ENCODE peak calls at places on chromosomes 11 and 22, in six cellular contexts. P, C, J, U, O and I are unnamed samples.

GRCh38 chr11:44865866-44866272 is 84.8 kb downstream of the TP53I11 start:
- DNase-seq in P (no peak), U (peak), C (peak), O (no peak), J (no peak), I (no peak)

GRCh38 chr22:20434773-20435172 is 2.9 kb downstream of the SCARF2 start:
- DNase-seq in P (no peak), J (no peak), U (no peak), O (no peak), C (no peak), I (peak)

GRCh38 chr11:59223611-59224010 is 10.9 kb upstream of the MPEG1 start:
- DNase-seq in P (no peak), O (no peak), J (no peak), C (no peak), U (no peak), I (no peak)

GRCh38 chr11:80748207-80748606 is 1307.4 kb upstream of the TENM4 start:
- DNase-seq in U (no peak), P (no peak), O (no peak), C (no peak), J (no peak), I (no peak)

GRCh38 chr11:128862913-128863660 is 4.0 kb downstream of the KCNJ1 start:
- DNase-seq in C (no peak), P (peak), U (peak), O (no peak), J (no peak), I (no peak)

GRCh38 chr11:12721816-12722604 is 47.8 kb downstream of the TEAD1 start:
- DNase-seq in J (no peak), U (no peak), O (no peak), P (no peak), C (no peak), I (no peak)

GRCh38 chr11:62104816-62105610 is 18.8 kb upstream of the INCENP start:
- DNase-seq in U (peak), P (peak), J (peak), C (peak), O (no peak), I (no peak)

GRCh38 chr11:12827929-12828812 is 153.9 kb downstream of the TEAD1 start:
- DNase-seq in J (no peak), C (peak), P (peak), U (peak), O (peak), I (no peak)

GRCh38 chr11:7548659-7549283 is 35.0 kb downstream of the PPFIBP2 start:
- DNase-seq in O (no peak), J (no peak), C (no peak), U (no peak), P (no peak), I (peak)

GRCh38 chr11:35177370-35177769 is 38.4 kb downstream of the CD44 start:
- DNase-seq in P (peak), O (no peak), J (no peak), U (no peak), C (no peak), I (peak)

GRCh38 chr22:25582946-25583345 is 18.5 kb downstream of the GRK3 start:
- DNase-seq in U (peak), C (no peak), O (no peak), P (peak), J (no peak), I (no peak)

GRCh38 chr11:11292839-11293238 is 60.2 kb downstream of the CSNK2A3 start:
- DNase-seq in O (no peak), C (no peak), J (no peak), U (no peak), P (no peak), I (no peak)

GRCh38 chr11:117535201-117535869 is 207.7 kb downstream of the CEP164 start:
- DNase-seq in P (no peak), U (no peak), C (peak), O (peak), J (peak), I (peak)

GRCh38 chr22:44884968-44885805 is 124.6 kb downstream of the PHF21B start:
- DNase-seq in C (no peak), J (no peak), P (no peak), O (no peak), U (no peak), I (no peak)

GRCh38 chr11:897226-898159 is 13.1 kb downstream of the CHID1 start:
- DNase-seq in O (no peak), P (no peak), J (no peak), C (no peak), U (no peak), I (no peak)

GRCh38 chr22:38203855-38204497 is 2.2 kb downstream of the MAFF start:
- DNase-seq in O (no peak), J (no peak), P (peak), U (peak), C (no peak), I (no peak)

GRCh38 chr11:133844217-133844616 is 1.1 kb downstream of the SPATA19 start:
- DNase-seq in U (no peak), C (no peak), O (no peak), J (no peak), P (no peak), I (no peak)

GRCh38 chr11:68383976-68384501 is 71.6 kb downstream of the LRP5 start:
- DNase-seq in P (peak), C (peak), O (peak), U (peak), J (peak), I (peak)

GRCh38 chr11:32422545-32422944 is 12.8 kb downstream of the WT1 start:
- DNase-seq in P (no peak), C (no peak), O (no peak), U (no peak), J (no peak), I (no peak)

GRCh38 chr11:62556102-62556871 is 9.7 kb upstream of the AHNAK start:
- DNase-seq in C (peak), P (peak), J (peak), U (peak), O (peak), I (peak)

GRCh38 chr22:35630387-35630793 is 13.3 kb upstream of the MB start:
- DNase-seq in J (no peak), C (no peak), P (peak), O (no peak), U (no peak), I (no peak)

GRCh38 chr11:121249039-121249663 is 43.4 kb upstream of the SC5D start:
- DNase-seq in U (peak), P (peak), C (no peak), J (peak), O (no peak), I (no peak)

GRCh38 chr11:57638811-57639320 is 10.8 kb downstream of the YPEL4 start:
- DNase-seq in U (no peak), P (no peak), C (no peak), J (no peak), O (no peak), I (no peak)

GRCh38 chr11:115069599-115069998 is 391.3 kb downstream of the NXPE2 start:
- DNase-seq in P (no peak), U (no peak), C (no peak), O (no peak), J (no peak), I (no peak)

GRCh38 chr11:134730096-134730495 is 318.1 kb upstream of the B3GAT1 start:
- DNase-seq in J (no peak), P (no peak), O (no peak), U (no peak), C (no peak), I (no peak)

GRCh38 chr11:27934830-27935145 is 173.2 kb downstream of the KIF18A start:
- DNase-seq in P (peak), U (peak), J (no peak), O (no peak), C (no peak), I (no peak)

GRCh38 chr11:131037873-131038272 is 121.6 kb upstream of the SNX19 start:
- DNase-seq in P (no peak), J (no peak), U (no peak), C (no peak), O (no peak), I (no peak)

GRCh38 chr11:34034053-34034452 is 17.5 kb upstream of the CAPRIN1 start:
- DNase-seq in U (no peak), C (no peak), P (no peak), J (no peak), O (no peak), I (no peak)

GRCh38 chr11:100808904-100809491 is 121.9 kb downstream of the ARHGAP42 start:
- DNase-seq in U (peak), O (no peak), J (no peak), C (peak), P (peak), I (no peak)

GRCh38 chr11:64007629-64008282 is 21.5 kb downstream of the OTUB1 start:
- DNase-seq in J (peak), O (peak), U (peak), C (peak), P (no peak), I (no peak)
- TF ChIP-seq POLR2A in J (no peak), O (no peak), U (no peak), C (peak), P (no peak), I (no peak)

GRCh38 chr11:61042961-61043540 is 59.2 kb upstream of the CD5 start:
- DNase-seq in J (no peak), O (no peak), U (no peak), C (no peak), P (no peak), I (no peak)
- H3K4me3 ChIP-seq in J (no peak), O (no peak), U (no peak), C (no peak), P (no peak), I (peak)

GRCh38 chr22:50303515-50303847 is 4.0 kb downstream of the PLXNB2 start:
- DNase-seq in U (no peak), J (no peak), C (no peak), O (no peak), P (no peak), I (no peak)

GRCh38 chr22:50303848-50304527 is 3.5 kb downstream of the PLXNB2 start:
- DNase-seq in C (peak), O (no peak), U (no peak), J (no peak), P (no peak), I (peak)

GRCh38 chr22:50302041-50302541 is 5.4 kb downstream of the PLXNB2 start:
- DNase-seq in C (no peak), J (no peak), P (peak), O (no peak), U (no peak), I (peak)

GRCh38 chr22:50301581-50301991 is 5.9 kb downstream of the PLXNB2 start:
- DNase-seq in J (no peak), C (no peak), O (no peak), U (no peak), P (no peak), I (peak)

GRCh38 chr22:50302564-50302963 is 4.9 kb downstream of the PLXNB2 start:
- DNase-seq in O (no peak), U (no peak), J (no peak), P (no peak), C (no peak), I (no peak)
- H3K27ac ChIP-seq in O (peak), U (no peak), J (peak), P (peak), C (peak), I (peak)

GRCh38 chr11:76147106-76147735 is 59.1 kb downstream of the WNT11 start:
- DNase-seq in C (no peak), O (no peak), J (no peak), P (no peak), U (no peak), I (peak)
- TF ChIP-seq POLR2A in C (no peak), O (no peak), J (no peak), P (no peak), U (no peak), I (no peak)

GRCh38 chr11:20670932-20671403 is 1.6 kb downstream of the NELL1 start:
- DNase-seq in C (no peak), U (no peak), J (no peak), P (no peak), O (no peak), I (no peak)

GRCh38 chr11:20669833-20670684 is 673 bp downstream of the NELL1 start:
- DNase-seq in P (no peak), U (no peak), O (no peak), C (no peak), J (no peak), I (no peak)

GRCh38 chr11:20671856-20672546 is 2.6 kb downstream of the NELL1 start:
- DNase-seq in U (no peak), C (no peak), O (no peak), J (no peak), P (no peak), I (no peak)

GRCh38 chr11:20668844-20669832 is at the start of gene NELL1:
- DNase-seq in P (no peak), O (no peak), C (no peak), U (no peak), J (no peak), I (no peak)

DNA sequence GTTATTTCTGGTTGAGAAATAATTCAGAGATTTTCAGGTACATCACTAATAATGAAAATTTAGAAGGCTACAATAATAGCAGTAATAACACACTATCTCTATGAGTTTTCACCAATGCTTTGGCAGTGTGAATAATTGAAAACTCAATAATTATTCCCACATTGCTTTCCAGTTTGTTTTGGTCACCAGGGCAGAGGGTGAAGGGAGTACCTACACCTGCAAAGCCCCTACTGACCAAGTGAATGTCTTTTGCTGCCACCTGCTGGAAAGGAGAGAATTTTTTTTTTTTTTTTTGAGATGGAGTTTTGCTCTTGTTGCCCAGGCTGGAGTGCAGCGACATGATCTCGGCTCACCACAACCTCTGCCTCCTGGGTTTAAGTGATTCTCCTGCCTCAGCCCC is 3.2 kb downstream of the NELL1 start:
- DNase-seq in O (no peak), P (no peak), J (no peak), C (no peak), U (peak), I (no peak)
- H3K4me3 ChIP-seq in O (no peak), P (no peak), J (no peak), C (no peak), U (no peak), I (no peak)

GRCh38 chr22:30500628-30501027 is 4.9 kb downstream of the SEC14L4 start:
- DNase-seq in C (no peak), P (no peak), O (no peak), U (no peak), J (no peak), I (no peak)
- H3K27ac ChIP-seq in C (no peak), P (no peak), O (no peak), U (no peak), J (no peak), I (no peak)

GRCh38 chr22:50578776-50579310 is 616 bp upstream of the CPT1B start:
- DNase-seq in O (no peak), J (no peak), U (no peak), C (no peak), P (no peak), I (no peak)

GRCh38 chr22:50576806-50577696 is 1.2 kb downstream of the CPT1B start:
- DNase-seq in C (no peak), P (no peak), O (no peak), U (no peak), J (no peak), I (no peak)

GRCh38 chr22:50579752-50580151 is 1.5 kb upstream of the CPT1B start:
- DNase-seq in O (no peak), C (no peak), J (no peak), U (no peak), P (no peak), I (no peak)

GRCh38 chr22:50577697-50577986 is 585 bp downstream of the CPT1B start:
- DNase-seq in J (no peak), U (no peak), C (no peak), P (no peak), O (no peak), I (no peak)

DNA sequence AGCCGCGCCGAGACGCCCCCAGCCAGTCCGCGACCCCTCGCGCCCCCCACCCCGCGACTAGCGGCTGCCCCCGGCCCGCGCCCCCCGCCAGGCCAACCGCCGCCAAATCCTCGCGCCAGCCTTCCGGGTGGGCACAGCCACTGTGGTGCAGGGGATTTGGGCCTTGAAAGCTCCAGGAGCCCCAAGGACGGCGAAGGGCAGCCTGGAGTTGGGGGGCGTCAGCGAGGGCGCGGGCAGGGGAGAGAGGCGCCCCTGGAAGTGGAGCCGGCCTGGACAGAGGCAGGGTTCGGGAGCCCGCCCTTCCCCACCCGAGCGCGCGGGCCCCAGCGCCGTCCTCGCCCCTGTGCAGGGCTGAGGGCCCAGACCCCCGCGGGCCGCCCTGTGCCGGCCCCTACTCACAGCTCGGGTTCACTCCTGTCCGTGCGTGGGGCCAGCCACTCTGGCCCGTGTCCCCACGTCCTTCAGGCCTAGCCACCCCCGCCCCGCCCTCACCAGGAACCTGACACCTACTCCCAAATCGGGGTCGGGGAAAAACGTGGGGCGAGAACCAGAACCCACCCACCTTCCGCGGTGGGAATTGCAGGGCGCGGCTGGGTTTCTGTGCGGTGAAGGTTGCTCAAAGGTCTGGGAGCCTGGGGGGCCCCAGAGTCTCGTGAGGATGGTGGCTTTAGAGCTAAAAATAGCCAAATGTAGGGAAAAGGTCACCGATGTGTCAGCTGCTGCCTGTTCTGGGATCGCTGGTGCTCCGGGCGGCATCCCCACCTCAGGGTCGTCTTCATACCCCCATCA is at the start of gene CPT1B:
- DNase-seq in C (peak), J (no peak), O (no peak), P (peak), U (no peak), I (peak)
- TF ChIP-seq POLR2A in C (peak), J (no peak), O (no peak), P (no peak), U (no peak), I (no peak)

GRCh38 chr22:40202225-40202944 is 24.7 kb downstream of the TNRC6B start:
- DNase-seq in U (no peak), J (no peak), P (peak), O (no peak), C (no peak), I (no peak)
- H3K4me3 ChIP-seq in U (no peak), J (no peak), P (no peak), O (no peak), C (no peak), I (no peak)

GRCh38 chr11:2708757-2709281 is 9.0 kb upstream of the KCNQ1OT1 start:
- DNase-seq in J (peak), P (peak), C (no peak), U (no peak), O (no peak), I (no peak)
- H3K27ac ChIP-seq in J (peak), P (peak), C (peak), U (no peak), O (peak), I (peak)